ENCODE peak calls at places on chromosome 9, in six cellular contexts. M, E, Z, N, V and S are unnamed samples.
A peak's percentile ranks its signal among the peaks of the same experiment; 100 is the strongest.

GRCh38 chr9:3441197-3441816 is 84.5 kb downstream of the RFX3 start:
- DNase-seq in E (peak; percentile 40), N (peak; percentile 87), V (peak; percentile 51), Z (peak; percentile 68), M (no peak), S (peak; percentile 44)

GRCh38 chr9:86749530-86750275 is 197.6 kb downstream of the GAS1 start:
- DNase-seq in V (no peak), N (peak; percentile 84), Z (no peak), E (no peak), M (no peak), S (no peak)

GRCh38 chr9:87324613-87325194 is 173.0 kb upstream of the DAPK1 start:
- DNase-seq in N (peak; percentile 84), V (peak; percentile 56), E (no peak), M (peak; percentile 19), Z (peak; percentile 75), S (peak; percentile 67)

GRCh38 chr9:137479315-137479861 is 20.3 kb upstream of the NSMF start:
- DNase-seq in V (no peak), M (no peak), N (no peak), Z (no peak), E (no peak), S (no peak)

GRCh38 chr9:133677126-133678010 is 41.2 kb downstream of the DBH start:
- DNase-seq in Z (no peak), E (no peak), N (no peak), V (no peak), M (no peak), S (no peak)

GRCh38 chr9:21933865-21934264 is 60.3 kb downstream of the CDKN2A start:
- DNase-seq in E (no peak), V (no peak), N (peak; percentile 34), M (no peak), Z (no peak), S (no peak)

GRCh38 chr9:7980691-7981289 is 181.2 kb upstream of the DMAC1 start:
- DNase-seq in N (no peak), Z (no peak), M (no peak), E (no peak), V (no peak), S (no peak)

GRCh38 chr9:76379494-76379893 is 14.7 kb downstream of the RFK start:
- DNase-seq in E (no peak), M (peak; percentile 82), Z (no peak), N (no peak), V (no peak), S (no peak)

GRCh38 chr9:20220286-20220685 is 402.0 kb downstream of the MLLT3 start:
- DNase-seq in N (no peak), Z (no peak), M (no peak), E (no peak), V (no peak), S (no peak)

GRCh38 chr9:131126059-131126426 is 657 bp downstream of the NUP214 start:
- DNase-seq in V (no peak), N (no peak), Z (no peak), E (no peak), M (no peak), S (no peak)

GRCh38 chr9:19120846-19121245 is 6.4 kb downstream of the PLIN2 start:
- DNase-seq in V (no peak), Z (no peak), M (no peak), E (no peak), N (no peak), S (no peak)

GRCh38 chr9:136856541-136857141 is 4.5 kb downstream of the MAMDC4 start:
- DNase-seq in V (no peak), M (no peak), E (no peak), Z (no peak), N (no peak), S (no peak)

GRCh38 chr9:121289554-121290370 is 21.8 kb downstream of the GSN start:
- DNase-seq in M (no peak), Z (no peak), N (no peak), V (no peak), E (no peak), S (no peak)

GRCh38 chr9:123571240-123571639 is 215.2 kb downstream of the CRB2 start:
- DNase-seq in N (no peak), V (no peak), Z (no peak), E (no peak), M (no peak), S (no peak)

GRCh38 chr9:129437626-129438323 is 183.1 kb downstream of the C9orf50 start:
- DNase-seq in N (no peak), M (no peak), V (no peak), Z (no peak), E (no peak), S (no peak)
- TF ChIP-seq CTCF in N (no peak), M (no peak), V (no peak), Z (no peak), E (no peak), S (no peak)

GRCh38 chr9:34826999-34827538 is 117.1 kb upstream of the CCL21 start:
- DNase-seq in Z (no peak), E (no peak), N (no peak), V (no peak), M (no peak), S (no peak)
- TF ChIP-seq CTCF in Z (no peak), E (no peak), N (no peak), V (no peak), M (no peak), S (no peak)

GRCh38 chr9:101028346-101029299 is at the start of gene PLPPR1:
- DNase-seq in V (no peak), E (peak; percentile 27), M (no peak), N (peak; percentile 50), Z (peak; percentile 84), S (peak; percentile 10)
- TF ChIP-seq CTCF in V (no peak), E (no peak), M (no peak), N (no peak), Z (no peak), S (no peak)

DNA sequence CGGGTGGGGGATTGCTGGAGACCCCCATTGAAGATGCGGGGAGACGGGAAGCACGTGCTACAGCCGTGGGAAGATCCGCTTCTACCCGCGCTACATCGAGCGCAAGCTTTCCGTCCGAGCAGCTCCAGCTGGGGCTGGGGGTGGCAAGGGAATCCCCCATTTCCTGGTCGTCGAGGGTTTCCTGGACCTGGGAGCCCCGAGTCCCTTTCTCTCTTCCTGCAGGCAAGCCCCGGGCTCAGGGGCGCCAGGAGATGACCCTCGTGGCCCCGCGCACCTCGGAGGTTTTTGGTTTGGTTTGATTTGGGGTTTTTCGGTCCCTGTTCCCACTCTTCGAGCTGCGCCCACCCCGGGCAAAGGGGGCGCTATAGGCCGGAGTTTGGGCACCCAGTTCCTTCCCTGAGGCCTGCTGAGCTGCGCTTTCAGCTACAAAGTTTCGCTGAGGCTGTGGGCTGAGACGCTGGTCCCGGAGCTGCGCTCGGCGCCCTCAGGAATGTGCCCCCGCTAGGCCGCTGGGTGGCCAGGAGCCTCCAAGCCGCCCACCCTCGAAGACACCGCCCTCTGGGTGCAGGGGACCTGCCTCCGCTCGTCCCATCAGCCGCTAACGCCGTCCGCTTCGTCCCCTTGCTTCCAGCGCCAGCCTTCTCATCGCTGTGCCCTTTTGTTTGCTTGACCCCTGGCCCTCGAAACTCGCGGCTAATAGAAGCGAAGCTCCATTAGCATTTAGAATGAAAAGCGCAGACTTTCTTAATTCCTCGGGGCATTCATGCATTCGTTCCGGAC is 2.9 kb downstream of the NR4A3 start:
- DNase-seq in V (peak; percentile 86), E (peak; percentile 36), N (peak; percentile 35), Z (peak; percentile 90), M (no peak), S (peak; percentile 80)
- TF ChIP-seq CTCF in V (peak; percentile 62), E (peak; percentile 53), N (peak; percentile 40), Z (peak; percentile 77), M (peak; percentile 32), S (peak; percentile 49)

GRCh38 chr9:107137495-107138202 is 145.4 kb upstream of the RAD23B start:
- DNase-seq in Z (peak; percentile 78), N (peak; percentile 60), E (no peak), V (peak; percentile 33), M (no peak), S (peak; percentile 46)
- TF ChIP-seq CTCF in Z (peak; percentile 98), N (peak; percentile 81), E (peak; percentile 75), V (peak; percentile 36), M (peak; percentile 74), S (peak; percentile 48)

DNA sequence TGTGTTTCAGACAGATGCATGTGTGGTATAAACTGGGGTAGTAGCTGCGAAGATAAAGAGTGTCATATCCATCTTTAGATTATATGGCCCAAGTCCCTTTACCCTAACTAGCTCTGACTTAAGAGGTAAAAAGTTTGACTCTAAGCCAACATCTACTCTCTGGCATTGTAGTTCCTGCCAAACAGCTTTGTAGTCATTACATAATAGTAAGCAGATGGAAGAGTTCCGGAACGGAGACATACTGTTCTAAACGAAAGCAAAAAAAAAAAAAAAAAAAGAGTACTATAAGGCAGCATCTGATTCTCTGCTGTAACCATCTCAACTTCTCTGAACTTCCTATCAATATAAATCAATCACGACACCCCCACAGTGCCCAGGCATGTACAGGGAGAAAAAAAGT is 48.7 kb downstream of the CEMIP2 start:
- DNase-seq in V (no peak), Z (no peak), E (no peak), N (peak; percentile 68), M (no peak), S (no peak)
- TF ChIP-seq CTCF in V (no peak), Z (no peak), E (no peak), N (no peak), M (no peak), S (no peak)

DNA sequence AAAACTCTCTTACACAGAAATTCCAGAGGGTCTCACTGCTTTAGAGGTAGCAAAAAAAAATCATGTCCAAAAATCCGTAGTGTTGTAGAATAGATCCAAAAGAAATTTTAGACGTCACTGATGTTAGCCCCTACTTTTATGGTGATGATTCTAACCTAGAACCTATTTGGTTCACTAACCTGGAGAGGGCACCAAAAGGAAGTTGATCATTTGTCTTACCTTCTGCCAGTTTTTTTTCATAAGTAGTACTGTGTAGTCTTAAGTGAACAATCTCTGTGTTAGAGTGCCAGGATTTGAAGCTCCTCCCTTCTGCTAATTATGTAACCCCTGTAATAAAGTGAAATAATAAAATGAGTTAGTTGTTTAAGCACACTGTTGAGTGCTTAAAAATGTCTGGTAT is 215.2 kb downstream of the SMARCA2 start:
- DNase-seq in M (no peak), N (no peak), Z (peak; percentile 14), E (no peak), V (no peak), S (no peak)
- TF ChIP-seq CTCF in M (no peak), N (no peak), Z (peak; percentile 18), E (no peak), V (no peak), S (no peak)